ENCODE peak calls at places on chromosomes 16 and 17, in nine cellular contexts. E is NCI-H1436; Z is T1000; M is PC-9; K is CD4-positive, alpha-beta memory T cell; S is GM23248; W is lung microvascular endothelial cell; X is stimulated activated CD8-positive, alpha-beta memory T cell treated with anti-CD3 and anti-CD28 coated beads, Interleukin-12 subunit alpha, Interleukin-12 subunit beta, amount 100 ng/mL, for 1 hour; J is hippocampal formation. R is an unnamed sample.

GRCh38 chr16:54633943-54634362 is 296.7 kb upstream of the IRX5 start:
- DNase-seq in E (no peak), Z (no peak), M (no peak), K (no peak), S (peak; percentile 57), W (peak; percentile 27), X (no peak), J (no peak), R (no peak)

GRCh38 chr16:47732122-47732805 is 271.1 kb downstream of the PHKB start:
- DNase-seq in E (no peak), Z (peak; percentile 32), M (peak; percentile 59), K (no peak), S (peak; percentile 73), W (peak; percentile 86), X (no peak), J (no peak), R (no peak)

GRCh38 chr17:77299256-77300015 is 158.7 kb downstream of the SEC14L1 start:
- DNase-seq in E (no peak), Z (no peak), M (no peak), K (no peak), S (no peak), W (no peak), X (no peak), J (no peak), R (no peak)

GRCh38 chr16:67936876-67937605 is 391 bp upstream of the PSMB10 start:
- DNase-seq in E (no peak), Z (no peak), M (peak; percentile 63), K (peak; percentile 81), S (peak; percentile 91), W (no peak), X (peak; percentile 61), J (peak; percentile 24), R (peak; percentile 55)

GRCh38 chr16:87874639-87875472 is 5.5 kb upstream of the SLC7A5 start:
- DNase-seq in E (no peak), Z (no peak), M (no peak), K (no peak), S (no peak), W (no peak), X (peak; percentile 60), J (no peak), R (peak; percentile 36)

GRCh38 chr16:14487579-14487978 is 142.5 kb downstream of the PARN start:
- DNase-seq in E (no peak), Z (no peak), M (no peak), K (no peak), S (peak; percentile 36), W (peak; percentile 62), X (no peak), J (no peak), R (no peak)

GRCh38 chr17:57810740-57811632 is 38.9 kb downstream of the MRPS23 start:
- DNase-seq in E (peak; percentile 100), Z (no peak), M (no peak), K (no peak), S (peak; percentile 52), W (peak; percentile 50), X (no peak), J (peak; percentile 23), R (no peak)

GRCh38 chr17:64186171-64187092 is 56.5 kb upstream of the ERN1 start:
- DNase-seq in E (no peak), Z (no peak), M (no peak), K (no peak), S (no peak), W (no peak), X (no peak), J (no peak), R (no peak)

GRCh38 chr16:29009050-29009837 is 24.4 kb downstream of the LAT start:
- DNase-seq in E (no peak), Z (no peak), M (no peak), K (no peak), S (no peak), W (no peak), X (no peak), J (no peak), R (no peak)

GRCh38 chr17:48163809-48164208 is 56.2 kb downstream of the SNX11 start:
- DNase-seq in E (no peak), Z (no peak), M (no peak), K (no peak), S (peak; percentile 13), W (no peak), X (no peak), J (no peak), R (no peak)

GRCh38 chr16:29857133-29857760 is 5.8 kb downstream of the CDIPT start:
- DNase-seq in E (no peak), Z (peak; percentile 21), M (no peak), K (no peak), S (peak; percentile 86), W (no peak), X (no peak), J (no peak), R (no peak)